ENCODE peak calls at places on chromosome 15, in ten cellular contexts. Y is H4, M is breast epithelium, V is NCI-H1105 treated with DMSO at 0.1 percent for 48 hours, X is NCI-H446 treated with DMSO at 0.1 percent for 48 hours, I is GM18507, N is retinal pigment epithelial cell, J is NCI-H774, K is neuronal stem cell, A is left lobe of liver. W is an unnamed sample.

GRCh38 chr15:67322481-67322880 is 67.9 kb downstream of the IQCH start:
- DNase-seq in M (no peak), I (no peak), N (no peak), A (no peak), Y (no peak), X (no peak), V (no peak), K (no peak), J (no peak), W (no peak)

GRCh38 chr15:92155941-92156340 is 237.7 kb upstream of the ST8SIA2 start:
- DNase-seq in A (no peak), M (no peak), K (no peak), Y (no peak), J (no peak), X (no peak), V (no peak), I (no peak), N (no peak), W (no peak)

GRCh38 chr15:97993310-97993738 is 32.8 kb downstream of the ARRDC4 start:
- DNase-seq in Y (peak), K (no peak), X (no peak), M (no peak), J (no peak), V (no peak), N (no peak), I (no peak), A (no peak), W (no peak)

GRCh38 chr15:75172168-75172841 is 29.4 kb upstream of the C15orf39 start:
- DNase-seq in K (no peak), N (no peak), Y (no peak), X (no peak), M (no peak), J (no peak), V (no peak), A (no peak), I (no peak), W (no peak)

GRCh38 chr15:56775632-56776031 is 42.3 kb upstream of the ZNF280D start:
- DNase-seq in Y (no peak), N (no peak), M (no peak), K (no peak), I (no peak), A (no peak), V (no peak), J (no peak), X (no peak), W (no peak)

GRCh38 chr15:68650901-68651709 is 72.3 kb downstream of the CORO2B start:
- DNase-seq in K (peak), M (no peak), N (no peak), I (peak), A (peak), V (no peak), X (no peak), Y (no peak), J (no peak), W (no peak)

GRCh38 chr15:81194723-81195122 is 2.0 kb upstream of the IL16 start:
- DNase-seq in Y (no peak), I (no peak), N (no peak), V (peak), K (no peak), M (no peak), A (no peak), J (no peak), X (no peak), W (peak)

GRCh38 chr15:62390793-62391543 is 225.9 kb upstream of the C2CD4B start:
- DNase-seq in K (peak), M (no peak), N (no peak), A (peak), J (no peak), X (no peak), V (peak), I (no peak), Y (no peak), W (peak)

GRCh38 chr15:68249058-68249713 is 19.7 kb upstream of the CLN6 start:
- DNase-seq in X (no peak), N (no peak), A (no peak), M (no peak), I (no peak), V (no peak), J (no peak), Y (no peak), K (no peak), W (no peak)

GRCh38 chr15:62253294-62253693 is 88.2 kb upstream of the C2CD4B start:
- DNase-seq in K (no peak), A (no peak), M (no peak), V (no peak), J (no peak), X (no peak), N (no peak), Y (no peak), I (no peak), W (no peak)

GRCh38 chr15:66702770-66703539 is 919 bp downstream of the SMAD6 start:
- DNase-seq in Y (no peak), M (no peak), V (peak), X (no peak), I (no peak), K (no peak), A (no peak), N (no peak), J (no peak), W (peak)

GRCh38 chr15:97410907-97411575 is 549.5 kb upstream of the ARRDC4 start:
- DNase-seq in K (no peak), M (no peak), V (peak), N (no peak), J (no peak), Y (no peak), I (no peak), A (no peak), X (no peak), W (no peak)

GRCh38 chr15:35281515-35281914 is 196.4 kb upstream of the NANOGP8 start:
- DNase-seq in K (no peak), M (no peak), X (no peak), V (no peak), Y (no peak), I (no peak), J (no peak), N (no peak), A (no peak), W (no peak)

GRCh38 chr15:25238716-25239470 is 199.9 kb downstream of the UBE3A start:
- DNase-seq in M (no peak), J (no peak), K (no peak), I (no peak), X (no peak), Y (no peak), N (no peak), V (no peak), A (no peak), W (no peak)

GRCh38 chr15:42385206-42385979 is 26.1 kb downstream of the CAPN3 start:
- DNase-seq in M (no peak), J (peak), V (no peak), N (no peak), K (peak), A (peak), X (no peak), I (no peak), Y (peak), W (no peak)

GRCh38 chr15:68353418-68354145 is 76.0 kb downstream of the FEM1B start:
- DNase-seq in I (no peak), X (no peak), J (no peak), M (no peak), V (no peak), K (no peak), A (no peak), N (no peak), Y (no peak), W (peak)

GRCh38 chr15:32919749-32920414 is 202.1 kb downstream of the GREM1 start:
- DNase-seq in J (no peak), Y (peak), I (no peak), A (no peak), N (no peak), K (no peak), M (no peak), X (no peak), V (no peak), W (no peak)

GRCh38 chr15:88040516-88040915 is 216.0 kb downstream of the NTRK3 start:
- DNase-seq in Y (no peak), J (no peak), A (no peak), N (no peak), I (no peak), V (no peak), X (no peak), K (no peak), M (no peak), W (no peak)

GRCh38 chr15:88623061-88623460 is 1.9 kb downstream of the AEN start:
- DNase-seq in I (no peak), X (no peak), A (no peak), Y (peak), N (no peak), J (no peak), V (no peak), K (no peak), M (no peak), W (peak)

GRCh38 chr15:39580630-39581500 is at the start of gene THBS1:
- DNase-seq in A (peak), V (no peak), N (no peak), K (peak), X (no peak), Y (peak), M (peak), I (no peak), J (no peak), W (peak)

GRCh38 chr15:84702961-84703482 is 12.9 kb downstream of the SEC11A start:
- DNase-seq in K (no peak), V (no peak), X (no peak), I (no peak), A (peak), J (no peak), Y (no peak), M (peak), N (no peak), W (no peak)

GRCh38 chr15:58839485-58839884 is 68.4 kb downstream of the MINDY2 start:
- DNase-seq in I (no peak), J (no peak), X (no peak), V (no peak), N (no peak), M (no peak), K (no peak), Y (no peak), A (no peak), W (no peak)

GRCh38 chr15:27244047-27244446 is 273.1 kb downstream of the GABRG3 start:
- DNase-seq in K (no peak), A (no peak), Y (no peak), N (no peak), X (no peak), I (no peak), J (no peak), M (no peak), V (no peak), W (no peak)

GRCh38 chr15:71512281-71513016 is 297.9 kb upstream of the NR2E3 start:
- DNase-seq in M (no peak), X (no peak), N (no peak), V (no peak), J (no peak), Y (no peak), I (no peak), K (no peak), A (no peak), W (no peak)

GRCh38 chr15:67178569-67179210 is 75.8 kb downstream of the AAGAB start:
- DNase-seq in I (no peak), A (no peak), J (no peak), Y (peak), K (no peak), N (peak), M (no peak), V (no peak), X (no peak), W (peak)

GRCh38 chr15:90336705-90337141 is 15.4 kb upstream of the ZNF774 start:
- DNase-seq in A (no peak), N (no peak), Y (no peak), M (no peak), V (no peak), I (no peak), J (no peak), K (no peak), X (no peak), W (peak)

GRCh38 chr15:41805711-41806110 is 22.2 kb upstream of the JMJD7 start:
- DNase-seq in V (no peak), N (no peak), A (no peak), J (no peak), X (no peak), Y (no peak), I (no peak), K (no peak), M (no peak), W (no peak)

GRCh38 chr15:57432141-57432701 is 55.9 kb downstream of the CGNL1 start:
- DNase-seq in M (no peak), J (peak), X (peak), V (peak), N (peak), Y (no peak), A (peak), K (no peak), I (no peak), W (no peak)

GRCh38 chr15:85543741-85544155 is 163.3 kb downstream of the AKAP13 start:
- DNase-seq in V (peak), K (no peak), J (peak), M (peak), I (no peak), Y (peak), A (no peak), X (no peak), N (no peak), W (peak)

GRCh38 chr15:62739507-62739906 is 303.0 kb upstream of the TPM1 start:
- DNase-seq in V (no peak), N (peak), Y (no peak), M (no peak), X (no peak), I (no peak), J (no peak), A (no peak), K (no peak), W (peak)

GRCh38 chr15:56473017-56473416 is 8.1 kb upstream of the MNS1 start:
- DNase-seq in N (no peak), J (no peak), X (no peak), M (no peak), K (no peak), Y (no peak), A (no peak), I (no peak), V (no peak), W (no peak)